ENCODE peak calls at places on chromosomes 16 and 17, in nine cellular contexts. J, D, L, W, G, E, F, M and N are unnamed samples.

GRCh38 chr17:69501591-69502468 is 87.3 kb downstream of the MAP2K6 start:
- DNase-seq in J (peak; percentile 89), D (peak; percentile 62), L (no peak), W (no peak), G (no peak), E (no peak), F (peak; percentile 34), M (no peak), N (peak; percentile 49)

GRCh38 chr17:43701318-43701743 is 39.6 kb upstream of the MEOX1 start:
- DNase-seq in J (no peak), D (no peak), L (peak; percentile 84), W (no peak), G (no peak), E (no peak), F (no peak), M (no peak), N (no peak)

GRCh38 chr16:3383045-3383448 is 17.8 kb downstream of the ZSCAN32 start:
- DNase-seq in J (no peak), D (no peak), L (no peak), W (no peak), G (no peak), E (no peak), F (no peak), M (no peak), N (no peak)

GRCh38 chr17:33241390-33241789 is 51.7 kb downstream of the ASIC2 start:
- DNase-seq in J (no peak), D (no peak), L (no peak), W (no peak), G (no peak), E (no peak), F (no peak), M (no peak), N (no peak)

GRCh38 chr17:37079735-37080134 is 131.0 kb downstream of the AATF start:
- DNase-seq in J (no peak), D (peak; percentile 14), L (no peak), W (no peak), G (no peak), E (no peak), F (no peak), M (no peak), N (no peak)

GRCh38 chr17:39235555-39236221 is 9.9 kb upstream of the STAC2 start:
- DNase-seq in J (peak; percentile 93), D (peak; percentile 61), L (peak; percentile 50), W (peak; percentile 39), G (peak; percentile 70), E (no peak), F (no peak), M (peak; percentile 68), N (peak; percentile 77)

GRCh38 chr17:21678451-21679081 is 13.8 kb upstream of the KCNJ18 start:
- DNase-seq in J (peak; percentile 33), D (peak; percentile 28), L (peak; percentile 69), W (peak; percentile 54), G (no peak), E (no peak), F (no peak), M (no peak), N (no peak)

GRCh38 chr17:54944796-54945195 is 23.7 kb downstream of the COX11 start:
- DNase-seq in J (no peak), D (no peak), L (no peak), W (no peak), G (no peak), E (no peak), F (no peak), M (no peak), N (no peak)

GRCh38 chr17:41635121-41636097 is 11.0 kb upstream of the KRT17 start:
- DNase-seq in J (no peak), D (no peak), L (no peak), W (no peak), G (no peak), E (no peak), F (peak; percentile 51), M (no peak), N (no peak)

GRCh38 chr17:78322858-78323455 is 36.9 kb downstream of the SOCS3 start:
- DNase-seq in J (peak; percentile 24), D (no peak), L (no peak), W (no peak), G (no peak), E (peak; percentile 89), F (no peak), M (no peak), N (no peak)

GRCh38 chr17:56478836-56479447 is 114.6 kb upstream of the NOG start:
- DNase-seq in J (peak; percentile 77), D (no peak), L (no peak), W (no peak), G (peak; percentile 16), E (no peak), F (no peak), M (peak; percentile 8), N (peak; percentile 14)

GRCh38 chr16:30976486-30976885 is 8.5 kb upstream of the HSD3B7 start:
- DNase-seq in J (no peak), D (no peak), L (no peak), W (no peak), G (no peak), E (no peak), F (no peak), M (no peak), N (no peak)
- H3K36me3 ChIP-seq in J (peaks cover 11% of the 10 kb centered on the region), D (peaks cover 2% of the 10 kb centered on the region), L (no peaks in the 10 kb centered on the region), W (peaks cover 100% of the 10 kb centered on the region), G (peaks cover 98% of the 10 kb centered on the region), E (peaks cover 100% of the 10 kb centered on the region), F (peaks cover 35% of the 10 kb centered on the region), M (peaks cover 71% of the 10 kb centered on the region), N (peaks cover 73% of the 10 kb centered on the region)

GRCh38 chr17:63276821-63277220 is 169.3 kb downstream of the CYB561 start:
- DNase-seq in J (no peak), D (no peak), L (no peak), W (no peak), G (no peak), E (no peak), F (no peak), M (no peak), N (no peak)

GRCh38 chr17:63275318-63275967 is 170.7 kb downstream of the CYB561 start:
- DNase-seq in J (no peak), D (no peak), L (no peak), W (no peak), G (no peak), E (no peak), F (no peak), M (no peak), N (no peak)

GRCh38 chr17:63275968-63276349 is 170.1 kb downstream of the CYB561 start:
- DNase-seq in J (no peak), D (no peak), L (no peak), W (no peak), G (no peak), E (no peak), F (no peak), M (no peak), N (no peak)

GRCh38 chr17:63276376-63276775 is 169.7 kb downstream of the CYB561 start:
- DNase-seq in J (no peak), D (no peak), L (no peak), W (no peak), G (no peak), E (no peak), F (no peak), M (no peak), N (no peak)

DNA sequence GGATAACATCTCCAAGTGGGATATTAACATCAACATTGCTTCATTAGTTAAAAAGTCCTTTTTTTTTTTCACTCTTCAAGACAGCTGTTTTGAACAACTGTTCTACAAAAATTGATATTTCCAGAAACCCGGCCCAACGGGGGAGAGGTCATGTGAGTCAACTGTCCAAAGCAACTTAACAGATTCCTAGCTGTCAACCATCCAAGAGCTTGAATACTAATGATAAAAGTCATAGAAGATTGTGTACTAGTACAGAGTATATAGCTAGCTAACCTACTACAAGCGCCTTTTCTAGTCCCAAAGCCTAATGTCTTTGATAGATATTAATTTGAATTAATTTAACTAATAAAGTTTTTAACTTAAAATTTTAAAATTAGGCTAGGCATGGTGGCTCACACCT is 171.9 kb downstream of the CYB561 start:
- DNase-seq in J (no peak), D (no peak), L (no peak), W (no peak), G (no peak), E (no peak), F (no peak), M (no peak), N (no peak)
- H3K4me1 ChIP-seq in J (no peaks in the 10 kb centered on the region), D (no peaks in the 10 kb centered on the region), L (peaks cover 13% of the 10 kb centered on the region), W (no peaks in the 10 kb centered on the region), G (no peaks in the 10 kb centered on the region), E (no peaks in the 10 kb centered on the region), F (no peaks in the 10 kb centered on the region), M (no peaks in the 10 kb centered on the region), N (peaks cover 6% of the 10 kb centered on the region)

DNA sequence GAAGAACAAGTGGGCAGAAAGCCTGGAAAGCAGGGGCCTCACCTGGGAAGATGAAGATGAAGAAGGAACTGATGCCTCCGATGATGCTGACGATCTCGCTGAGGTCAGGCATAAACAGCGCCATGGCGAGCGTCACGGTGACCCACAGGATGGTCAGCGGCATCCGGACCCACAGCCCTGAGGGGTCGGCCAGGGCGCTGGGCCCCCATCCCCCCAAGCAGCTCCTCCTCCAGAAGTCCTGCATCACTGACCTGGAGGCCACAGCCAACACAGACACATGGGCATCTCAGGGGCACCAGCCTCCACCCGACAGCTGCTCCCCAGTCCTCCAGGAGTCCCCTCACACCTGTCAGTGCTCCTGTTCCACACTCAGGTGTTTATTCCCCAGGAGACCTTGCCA is 26.1 kb downstream of the SLC38A8 start:
- DNase-seq in J (no peak), D (no peak), L (no peak), W (no peak), G (no peak), E (no peak), F (no peak), M (no peak), N (no peak)
- H3K9me3 ChIP-seq in J (no peaks in the 10 kb centered on the region), D (peaks cover 13% of the 10 kb centered on the region), L (peaks cover 22% of the 10 kb centered on the region), W (no peaks in the 10 kb centered on the region), G (peaks cover 8% of the 10 kb centered on the region), E (peaks cover 1% of the 10 kb centered on the region), F (no peaks in the 10 kb centered on the region), M (peaks cover 6% of the 10 kb centered on the region), N (peaks cover 10% of the 10 kb centered on the region)

DNA sequence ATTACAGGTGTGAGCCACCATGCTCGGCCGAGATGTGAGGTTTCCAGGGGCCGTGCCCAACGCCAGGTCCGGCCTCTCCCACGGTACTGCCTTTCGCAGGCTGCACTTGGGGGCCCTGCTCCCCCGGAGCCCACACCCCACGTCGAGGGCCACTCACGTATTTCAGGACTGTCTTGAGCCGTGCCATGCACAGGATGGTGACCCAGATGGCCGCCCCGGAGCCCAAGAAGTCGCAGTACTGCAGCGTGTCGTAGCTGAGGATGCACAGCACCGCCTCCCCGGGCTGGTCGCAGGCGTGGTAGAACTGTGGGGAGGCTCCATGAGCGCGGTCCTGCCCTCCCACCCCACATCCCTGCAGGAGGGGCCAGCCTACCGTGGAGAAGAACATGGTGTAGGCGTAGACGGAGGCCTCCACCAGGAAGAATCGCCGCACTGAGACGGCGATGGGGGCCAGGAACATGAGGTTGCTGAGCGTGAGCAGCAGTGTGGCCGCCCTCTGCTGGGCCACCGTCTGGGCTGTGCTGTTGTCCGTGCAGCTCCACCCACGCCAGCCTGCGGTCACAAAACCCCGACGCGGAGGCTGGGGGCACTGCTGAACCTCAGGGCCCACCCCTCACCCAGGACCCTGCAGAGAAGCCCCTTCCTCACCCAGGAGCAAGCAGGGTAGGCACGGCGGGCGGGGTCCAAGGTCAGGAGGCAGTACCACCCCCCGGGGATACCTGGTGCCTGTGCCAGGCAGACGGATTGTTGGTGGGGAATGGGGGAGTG is 3.7 kb upstream of the MRPL28 start:
- DNase-seq in J (no peak), D (no peak), L (peak; percentile 72), W (no peak), G (no peak), E (no peak), F (no peak), M (no peak), N (no peak)
- H3K36me3 ChIP-seq in J (peaks cover under 1% of the 10 kb centered on the region), D (no peaks in the 10 kb centered on the region), L (no peaks in the 10 kb centered on the region), W (peaks cover 52% of the 10 kb centered on the region), G (peaks cover 71% of the 10 kb centered on the region), E (peaks cover 61% of the 10 kb centered on the region), F (peaks cover 17% of the 10 kb centered on the region), M (peaks cover 31% of the 10 kb centered on the region), N (peaks cover 20% of the 10 kb centered on the region)

GRCh38 chr16:27460663-27461482 is 58.9 kb downstream of the IL21R start:
- DNase-seq in J (no peak), D (no peak), L (peak; percentile 68), W (no peak), G (no peak), E (peak; percentile 83), F (no peak), M (no peak), N (no peak)
- H3K4me1 ChIP-seq in J (no peaks in the 10 kb centered on the region), D (peaks cover 10% of the 10 kb centered on the region), L (peaks cover 63% of the 10 kb centered on the region), W (no peaks in the 10 kb centered on the region), G (no peaks in the 10 kb centered on the region), E (peaks cover 25% of the 10 kb centered on the region), F (no peaks in the 10 kb centered on the region), M (no peaks in the 10 kb centered on the region), N (no peaks in the 10 kb centered on the region)